ENCODE peak calls at places on chromosomes 4 and X, in six cellular contexts. One of them, this sample, is unnamed. For H3K4me1 and H3K36me3, the result is how much of the 10 kb centered on the place peaks cover.

GRCh38 chr4:137533855-137534254 is 1.6 kb upstream of the PCDH18 start:
- DNase-seq in transverse colon: no peak
- DNase-seq in Peyer's patch: no peak
- DNase-seq in HepG2: no peak
- DNase-seq in lung: no peak
- DNase-seq in OCI-LY7: no peak
- DNase-seq in this sample: no peak

GRCh38 chrX:6169407-6169806 is 59.3 kb downstream of the NLGN4X start:
- DNase-seq in lung: no peak
- DNase-seq in Peyer's patch: no peak
- DNase-seq in HepG2: no peak
- DNase-seq in OCI-LY7: no peak
- DNase-seq in transverse colon: no peak
- DNase-seq in this sample: no peak

GRCh38 chr4:55356991-55357461 is 11.0 kb downstream of the SRD5A3 start:
- DNase-seq in Peyer's patch: no peak
- DNase-seq in transverse colon: no peak
- DNase-seq in HepG2: peak
- DNase-seq in OCI-LY7: no peak
- DNase-seq in lung: peak
- DNase-seq in this sample: no peak

GRCh38 chrX:134734343-134735001 is 76.2 kb upstream of the PLAC1 start:
- DNase-seq in OCI-LY7: no peak
- DNase-seq in Peyer's patch: no peak
- DNase-seq in HepG2: no peak
- DNase-seq in lung: no peak
- DNase-seq in transverse colon: no peak
- DNase-seq in this sample: no peak

GRCh38 chr4:2930821-2931764 is 32.1 kb downstream of the NOP14 start:
- DNase-seq in lung: peak
- DNase-seq in HepG2: no peak
- DNase-seq in OCI-LY7: no peak
- DNase-seq in Peyer's patch: peak
- DNase-seq in transverse colon: peak
- DNase-seq in this sample: no peak

GRCh38 chr4:173237152-173237551 is 68.5 kb downstream of the GALNT7 start:
- DNase-seq in Peyer's patch: no peak
- DNase-seq in lung: no peak
- DNase-seq in transverse colon: no peak
- DNase-seq in HepG2: no peak
- DNase-seq in OCI-LY7: no peak
- DNase-seq in this sample: no peak

GRCh38 chrX:123871309-123871708 is 11.5 kb downstream of the XIAP start:
- DNase-seq in lung: no peak
- DNase-seq in OCI-LY7: no peak
- DNase-seq in HepG2: no peak
- DNase-seq in Peyer's patch: no peak
- DNase-seq in transverse colon: no peak
- DNase-seq in this sample: no peak

GRCh38 chr4:145882594-145882993 is 56.0 kb downstream of the ZNF827 start:
- DNase-seq in transverse colon: no peak
- DNase-seq in Peyer's patch: no peak
- DNase-seq in lung: no peak
- DNase-seq in OCI-LY7: no peak
- DNase-seq in HepG2: no peak
- DNase-seq in this sample: no peak

GRCh38 chr4:127045872-127046271 is 586.9 kb upstream of the INTU start:
- DNase-seq in HepG2: no peak
- DNase-seq in Peyer's patch: no peak
- DNase-seq in lung: no peak
- DNase-seq in OCI-LY7: no peak
- DNase-seq in transverse colon: no peak
- DNase-seq in this sample: no peak

GRCh38 chr4:189022441-189023035 is 883.3 kb downstream of the TRIML1 start:
- DNase-seq in lung: no peak
- DNase-seq in transverse colon: no peak
- DNase-seq in OCI-LY7: no peak
- DNase-seq in HepG2: no peak
- DNase-seq in Peyer's patch: no peak
- DNase-seq in this sample: no peak

GRCh38 chr4:48033825-48034413 is 17.3 kb downstream of the NIPAL1 start:
- DNase-seq in HepG2: peak
- DNase-seq in Peyer's patch: peak
- DNase-seq in lung: no peak
- DNase-seq in transverse colon: peak
- DNase-seq in OCI-LY7: peak
- DNase-seq in this sample: peak

GRCh38 chrX:133979641-133980230 is 5.7 kb downstream of the GPC3 start:
- DNase-seq in OCI-LY7: no peak
- DNase-seq in transverse colon: no peak
- DNase-seq in lung: no peak
- DNase-seq in Peyer's patch: no peak
- DNase-seq in HepG2: no peak
- DNase-seq in this sample: no peak

GRCh38 chr4:14184767-14185166 is 557.2 kb upstream of the BOD1L1 start:
- DNase-seq in lung: no peak
- DNase-seq in transverse colon: no peak
- DNase-seq in Peyer's patch: no peak
- DNase-seq in HepG2: no peak
- DNase-seq in OCI-LY7: no peak
- DNase-seq in this sample: no peak

GRCh38 chr4:75235359-75235951 is 278.7 kb downstream of the RCHY1 start:
- DNase-seq in Peyer's patch: no peak
- DNase-seq in OCI-LY7: peak
- DNase-seq in transverse colon: no peak
- DNase-seq in lung: no peak
- DNase-seq in HepG2: no peak
- DNase-seq in this sample: no peak

GRCh38 chr4:105966046-105966445 is 70.8 kb downstream of the NPNT start:
- DNase-seq in lung: no peak
- DNase-seq in HepG2: no peak
- DNase-seq in transverse colon: no peak
- DNase-seq in OCI-LY7: no peak
- DNase-seq in Peyer's patch: no peak
- DNase-seq in this sample: no peak

GRCh38 chrX:15864629-15865028 is 10.0 kb upstream of the AP1S2 start:
- DNase-seq in OCI-LY7: no peak
- DNase-seq in lung: no peak
- DNase-seq in transverse colon: no peak
- DNase-seq in Peyer's patch: no peak
- DNase-seq in HepG2: no peak
- DNase-seq in this sample: no peak

GRCh38 chr4:87365348-87365747 is 25.6 kb downstream of the HSD17B11 start:
- DNase-seq in OCI-LY7: no peak
- DNase-seq in Peyer's patch: no peak
- DNase-seq in transverse colon: no peak
- DNase-seq in HepG2: no peak
- DNase-seq in lung: no peak
- DNase-seq in this sample: no peak

GRCh38 chrX:72272868-72273267 is 4.2 kb downstream of the RPS4X start:
- DNase-seq in lung: no peak
- DNase-seq in OCI-LY7: no peak
- DNase-seq in transverse colon: no peak
- DNase-seq in Peyer's patch: peak
- DNase-seq in HepG2: no peak
- DNase-seq in this sample: no peak

GRCh38 chrX:119880552-119881437 is 9.2 kb downstream of the NDUFA1 start:
- DNase-seq in Peyer's patch: peak
- DNase-seq in transverse colon: peak
- DNase-seq in HepG2: peak
- DNase-seq in OCI-LY7: peak
- DNase-seq in lung: no peak
- DNase-seq in this sample: no peak

GRCh38 chrX:12567857-12568256 is 223.4 kb upstream of the PRPS2 start:
- DNase-seq in HepG2: no peak
- DNase-seq in transverse colon: no peak
- DNase-seq in OCI-LY7: peak
- DNase-seq in Peyer's patch: no peak
- DNase-seq in lung: no peak
- DNase-seq in this sample: no peak

GRCh38 chr4:124899997-124900396 is 187.5 kb upstream of the ANKRD50 start:
- DNase-seq in OCI-LY7: no peak
- DNase-seq in lung: no peak
- DNase-seq in Peyer's patch: no peak
- DNase-seq in transverse colon: no peak
- DNase-seq in HepG2: no peak
- DNase-seq in this sample: no peak

GRCh38 chr4:142567199-142567598 is 278.9 kb downstream of the INPP4B start:
- DNase-seq in transverse colon: peak
- DNase-seq in OCI-LY7: no peak
- DNase-seq in HepG2: no peak
- DNase-seq in Peyer's patch: peak
- DNase-seq in lung: no peak
- DNase-seq in this sample: peak

GRCh38 chrX:118968031-118968430 is 6.4 kb upstream of the LONRF3 start:
- DNase-seq in OCI-LY7: no peak
- DNase-seq in transverse colon: no peak
- DNase-seq in lung: no peak
- DNase-seq in HepG2: no peak
- DNase-seq in Peyer's patch: no peak
- DNase-seq in this sample: no peak

GRCh38 chrX:148811236-148811635 is 310.8 kb downstream of the AFF2 start:
- DNase-seq in Peyer's patch: no peak
- DNase-seq in HepG2: no peak
- DNase-seq in OCI-LY7: no peak
- DNase-seq in lung: no peak
- DNase-seq in transverse colon: no peak
- DNase-seq in this sample: no peak

GRCh38 chr4:88511236-88511635 is 12.3 kb downstream of the PYURF start:
- DNase-seq in lung: no peak
- DNase-seq in Peyer's patch: no peak
- DNase-seq in transverse colon: no peak
- DNase-seq in OCI-LY7: no peak
- DNase-seq in HepG2: no peak
- DNase-seq in this sample: no peak

GRCh38 chrX:154730271-154730883 is 20.5 kb downstream of the GAB3 start:
- DNase-seq in transverse colon: no peak
- DNase-seq in HepG2: no peak
- DNase-seq in lung: peak
- DNase-seq in Peyer's patch: no peak
- DNase-seq in OCI-LY7: no peak
- DNase-seq in this sample: no peak

GRCh38 chrX:154724999-154725756 is 25.7 kb downstream of the GAB3 start:
- DNase-seq in HepG2: no peak
- DNase-seq in transverse colon: no peak
- DNase-seq in OCI-LY7: no peak
- DNase-seq in Peyer's patch: no peak
- DNase-seq in lung: no peak
- DNase-seq in this sample: no peak

GRCh38 chrX:154728791-154729190 is 22.1 kb downstream of the GAB3 start:
- DNase-seq in Peyer's patch: no peak
- DNase-seq in lung: no peak
- DNase-seq in transverse colon: no peak
- DNase-seq in OCI-LY7: no peak
- DNase-seq in HepG2: no peak
- DNase-seq in this sample: no peak

GRCh38 chrX:154729439-154729838 is 21.4 kb downstream of the GAB3 start:
- DNase-seq in Peyer's patch: no peak
- DNase-seq in lung: no peak
- DNase-seq in OCI-LY7: no peak
- DNase-seq in HepG2: no peak
- DNase-seq in transverse colon: no peak
- DNase-seq in this sample: no peak

GRCh38 chrX:154727418-154728323 is 23.2 kb downstream of the GAB3 start:
- DNase-seq in Peyer's patch: no peak
- DNase-seq in transverse colon: peak
- DNase-seq in OCI-LY7: no peak
- DNase-seq in lung: peak
- DNase-seq in HepG2: no peak
- DNase-seq in this sample: no peak
- H3K4me1 ChIP-seq in Peyer's patch: under half
- H3K4me1 ChIP-seq in transverse colon: under half
- H3K4me1 ChIP-seq in OCI-LY7: under half
- H3K4me1 ChIP-seq in lung: under half
- H3K4me1 ChIP-seq in HepG2: under half
- H3K4me1 ChIP-seq in this sample: under half

DNA sequence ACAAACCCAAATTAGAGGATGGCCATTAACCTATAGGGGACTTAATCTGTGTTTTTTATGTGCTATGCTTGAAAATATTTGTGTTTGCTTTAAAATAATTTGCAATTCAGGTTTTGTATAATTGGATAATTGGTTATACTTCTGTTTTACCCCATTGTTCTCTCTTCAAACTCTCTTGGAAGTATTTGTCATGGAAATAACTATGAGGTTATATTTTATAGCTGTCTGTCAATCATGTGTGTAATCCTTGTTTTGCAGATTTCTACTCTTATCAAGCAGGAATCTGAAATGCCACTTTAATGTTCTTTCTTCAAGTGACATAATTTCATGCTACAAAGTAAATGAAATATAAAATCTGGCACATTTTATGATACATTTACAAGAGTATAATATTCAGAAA is 15.4 kb upstream of the NDUFC1 start:
- DNase-seq in HepG2: no peak
- DNase-seq in OCI-LY7: no peak
- DNase-seq in lung: no peak
- DNase-seq in transverse colon: no peak
- DNase-seq in Peyer's patch: no peak
- DNase-seq in this sample: no peak
- H3K36me3 ChIP-seq in HepG2: under half
- H3K36me3 ChIP-seq in OCI-LY7: half or more
- H3K36me3 ChIP-seq in lung: under half
- H3K36me3 ChIP-seq in transverse colon: under half
- H3K36me3 ChIP-seq in Peyer's patch: under half
- H3K36me3 ChIP-seq in this sample: under half

GRCh38 chrX:28850955-28851354 is 263.7 kb downstream of the IL1RAPL1 start:
- DNase-seq in transverse colon: no peak
- DNase-seq in OCI-LY7: no peak
- DNase-seq in Peyer's patch: no peak
- DNase-seq in lung: no peak
- DNase-seq in HepG2: no peak
- DNase-seq in this sample: no peak
- H3K4me1 ChIP-seq in transverse colon: under half
- H3K4me1 ChIP-seq in OCI-LY7: under half
- H3K4me1 ChIP-seq in Peyer's patch: under half
- H3K4me1 ChIP-seq in lung: under half
- H3K4me1 ChIP-seq in HepG2: under half
- H3K4me1 ChIP-seq in this sample: under half

GRCh38 chr4:8136529-8136928 is 22.1 kb downstream of the ABLIM2 start:
- DNase-seq in HepG2: no peak
- DNase-seq in OCI-LY7: no peak
- DNase-seq in transverse colon: no peak
- DNase-seq in Peyer's patch: no peak
- DNase-seq in lung: no peak
- DNase-seq in this sample: no peak
- H3K36me3 ChIP-seq in HepG2: under half
- H3K36me3 ChIP-seq in OCI-LY7: under half
- H3K36me3 ChIP-seq in transverse colon: under half
- H3K36me3 ChIP-seq in Peyer's patch: under half
- H3K36me3 ChIP-seq in lung: under half
- H3K36me3 ChIP-seq in this sample: under half

DNA sequence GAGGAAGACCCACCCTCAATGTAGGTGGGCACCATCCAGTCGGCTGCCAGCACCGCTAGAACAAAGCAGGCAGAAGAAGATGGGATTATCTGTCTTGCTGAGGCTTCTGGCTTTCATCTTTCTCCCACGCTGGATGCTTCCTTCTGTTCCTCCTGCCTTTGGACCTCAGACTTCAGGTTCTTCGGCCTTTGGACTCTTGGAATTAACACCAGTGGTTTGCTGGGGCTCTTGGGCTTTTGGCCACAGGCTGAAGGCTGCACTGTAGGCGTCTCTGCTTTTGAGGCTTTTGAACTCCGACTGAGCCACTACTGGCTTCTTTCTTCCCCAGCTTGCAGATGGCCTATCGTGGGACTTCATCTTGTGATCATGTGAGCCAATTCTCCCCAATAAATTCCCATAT is 55.1 kb downstream of the PDLIM5 start:
- DNase-seq in HepG2: no peak
- DNase-seq in OCI-LY7: no peak
- DNase-seq in Peyer's patch: peak
- DNase-seq in lung: no peak
- DNase-seq in transverse colon: no peak
- DNase-seq in this sample: no peak
- H3K4me1 ChIP-seq in HepG2: under half
- H3K4me1 ChIP-seq in OCI-LY7: under half
- H3K4me1 ChIP-seq in Peyer's patch: under half
- H3K4me1 ChIP-seq in lung: under half
- H3K4me1 ChIP-seq in transverse colon: under half
- H3K4me1 ChIP-seq in this sample: under half

This sample was measured in CD4-positive, CD25-positive, alpha-beta regulatory T cell.